ENCODE peak calls at places on chromosome 22, in five cellular contexts. F is globus pallidus; J is stimulated activated CD4-positive, alpha-beta T cell treated with anti-CD3 and anti-CD28 coated beads, Interleukin-2, amount 100 ng/mL, for 24 hours; Y is GM13976; P is skeletal muscle cell. W is an unnamed sample.

GRCh38 chr22:49018601-49019000 is 809.1 kb downstream of the BRD1 start:
- DNase-seq in F (no peak), J (no peak), Y (no peak), P (no peak), W (no peak)

GRCh38 chr22:36430863-36431262 is 43.1 kb upstream of the MYH9 start:
- DNase-seq in F (no peak), J (no peak), Y (no peak), P (no peak), W (no peak)

GRCh38 chr22:49735411-49736311 is 92.0 kb downstream of the BRD1 start:
- DNase-seq in F (no peak), J (peak), Y (peak), P (no peak), W (no peak)

GRCh38 chr22:17748555-17749353 is 25.5 kb downstream of the BID start:
- DNase-seq in F (no peak), J (no peak), Y (no peak), P (no peak), W (no peak)

GRCh38 chr22:47199261-47199948 is 437.0 kb downstream of the TBC1D22A start:
- DNase-seq in F (no peak), J (no peak), Y (no peak), P (no peak), W (no peak)

GRCh38 chr22:49166211-49166610 is 661.5 kb downstream of the BRD1 start:
- DNase-seq in F (no peak), J (no peak), Y (no peak), P (no peak), W (no peak)

GRCh38 chr22:50732681-50733080 is 5.3 kb upstream of the ACR start:
- DNase-seq in F (no peak), J (no peak), Y (no peak), P (no peak), W (no peak)

GRCh38 chr22:36644333-36644757 is 59.2 kb downstream of the CACNG2 start:
- DNase-seq in F (no peak), J (peak), Y (peak), P (peak), W (peak)

GRCh38 chr22:41308054-41308453 is 6.7 kb downstream of the ZC3H7B start:
- DNase-seq in F (no peak), J (no peak), Y (no peak), P (peak), W (no peak)

GRCh38 chr22:46763051-46763705 is 728 bp downstream of the TBC1D22A start:
- DNase-seq in F (peak), J (peak), Y (peak), P (peak), W (no peak)

GRCh38 chr22:49765091-49765771 is 62.4 kb downstream of the BRD1 start:
- DNase-seq in F (no peak), J (no peak), Y (no peak), P (no peak), W (no peak)

GRCh38 chr22:37681556-37682049 is 4.5 kb upstream of the NOL12 start:
- DNase-seq in F (no peak), J (peak), Y (peak), P (peak), W (peak)

GRCh38 chr22:46006379-46007002 is 29.5 kb upstream of the WNT7B start:
- DNase-seq in F (peak), J (peak), Y (peak), P (peak), W (peak)

GRCh38 chr22:20174785-20175596 is 24.1 kb upstream of the CCDC188 start:
- DNase-seq in F (no peak), J (no peak), Y (no peak), P (no peak), W (no peak)

GRCh38 chr22:50086526-50086925 is 1.3 kb upstream of the MLC1 start:
- DNase-seq in F (no peak), J (no peak), Y (no peak), P (no peak), W (no peak)

GRCh38 chr22:23715811-23716355 is 25.1 kb downstream of the RGL4 start:
- DNase-seq in F (no peak), J (no peak), Y (peak), P (no peak), W (no peak)